ENCODE peak calls at places on chromosome 4, in four cellular contexts. One of them, this sample, is unnamed. For H3K36me3 and H3K4me1, the result is how much of the 10 kb centered on the place peaks cover.

GRCh38 chr4:114180481-114180880 is 201.0 kb upstream of the ARSJ start:
- DNase-seq in heart left ventricle: no peak
- DNase-seq in testis: peak
- DNase-seq in kidney: peak
- DNase-seq in this sample: peak

GRCh38 chr4:27716693-27717505 is 856.3 kb downstream of the STIM2 start:
- DNase-seq in heart left ventricle: no peak
- DNase-seq in testis: no peak
- DNase-seq in kidney: no peak
- DNase-seq in this sample: no peak

GRCh38 chr4:168648929-168649328 is 152.1 kb downstream of the PALLD start:
- DNase-seq in heart left ventricle: no peak
- DNase-seq in testis: no peak
- DNase-seq in kidney: no peak
- DNase-seq in this sample: no peak

GRCh38 chr4:23887989-23888388 is 1.9 kb downstream of the PPARGC1A start:
- DNase-seq in heart left ventricle: peak
- DNase-seq in testis: peak
- DNase-seq in kidney: no peak
- DNase-seq in this sample: peak

GRCh38 chr4:135508006-135508714 is 1306.6 kb upstream of the PABPC4L start:
- DNase-seq in heart left ventricle: no peak
- DNase-seq in testis: no peak
- DNase-seq in kidney: no peak
- DNase-seq in this sample: no peak

GRCh38 chr4:119302073-119302832 is 19.7 kb downstream of the FABP2 start:
- DNase-seq in heart left ventricle: no peak
- DNase-seq in testis: no peak
- DNase-seq in kidney: no peak
- DNase-seq in this sample: no peak

GRCh38 chr4:61294001-61294400 is 93.9 kb downstream of the ADGRL3 start:
- DNase-seq in heart left ventricle: no peak
- DNase-seq in testis: no peak
- DNase-seq in kidney: no peak
- DNase-seq in this sample: no peak

GRCh38 chr4:173943547-173943946 is 339.9 kb downstream of the FBXO8 start:
- DNase-seq in heart left ventricle: no peak
- DNase-seq in testis: no peak
- DNase-seq in kidney: no peak
- DNase-seq in this sample: peak

GRCh38 chr4:124279741-124280140 is 432.8 kb downstream of the ANKRD50 start:
- DNase-seq in heart left ventricle: no peak
- DNase-seq in testis: no peak
- DNase-seq in kidney: no peak
- DNase-seq in this sample: no peak

GRCh38 chr4:72558655-72559054 is 10.4 kb downstream of the ADAMTS3 start:
- DNase-seq in heart left ventricle: no peak
- DNase-seq in testis: no peak
- DNase-seq in kidney: no peak
- DNase-seq in this sample: no peak

GRCh38 chr4:173091362-173091761 is 77.2 kb upstream of the GALNT7 start:
- DNase-seq in heart left ventricle: no peak
- DNase-seq in testis: peak
- DNase-seq in kidney: no peak
- DNase-seq in this sample: peak

GRCh38 chr4:26048962-26049361 is 134.9 kb downstream of the SMIM20 start:
- DNase-seq in heart left ventricle: no peak
- DNase-seq in testis: no peak
- DNase-seq in kidney: no peak
- DNase-seq in this sample: no peak

GRCh38 chr4:112813790-112814189 is 176.8 kb downstream of the LARP7 start:
- DNase-seq in heart left ventricle: no peak
- DNase-seq in testis: no peak
- DNase-seq in kidney: no peak
- DNase-seq in this sample: no peak

GRCh38 chr4:15912236-15912635 is 26.3 kb downstream of the FGFBP1 start:
- DNase-seq in heart left ventricle: no peak
- DNase-seq in testis: no peak
- DNase-seq in kidney: no peak
- DNase-seq in this sample: no peak

GRCh38 chr4:4456351-4456750 is 69.4 kb downstream of the NSG1 start:
- DNase-seq in heart left ventricle: no peak
- DNase-seq in testis: no peak
- DNase-seq in kidney: no peak
- DNase-seq in this sample: peak

GRCh38 chr4:75370582-75370981 is 143.6 kb downstream of the RCHY1 start:
- DNase-seq in heart left ventricle: no peak
- DNase-seq in testis: no peak
- DNase-seq in kidney: no peak
- DNase-seq in this sample: no peak

GRCh38 chr4:15149842-15150592 is 147.7 kb downstream of the CPEB2 start:
- DNase-seq in heart left ventricle: peak
- DNase-seq in testis: peak
- DNase-seq in kidney: peak
- DNase-seq in this sample: peak

GRCh38 chr4:41141910-41142309 is 72.4 kb downstream of the APBB2 start:
- DNase-seq in heart left ventricle: no peak
- DNase-seq in testis: no peak
- DNase-seq in kidney: no peak
- DNase-seq in this sample: no peak

GRCh38 chr4:158873795-158874359 is 105.1 kb downstream of the FNIP2 start:
- DNase-seq in heart left ventricle: no peak
- DNase-seq in testis: no peak
- DNase-seq in kidney: no peak
- DNase-seq in this sample: no peak

GRCh38 chr4:74501579-74501978 is 56.6 kb downstream of the AREG start:
- DNase-seq in heart left ventricle: no peak
- DNase-seq in testis: no peak
- DNase-seq in kidney: no peak
- DNase-seq in this sample: no peak

GRCh38 chr4:44446801-44447562 is 1.6 kb downstream of the KCTD8 start:
- DNase-seq in heart left ventricle: no peak
- DNase-seq in testis: no peak
- DNase-seq in kidney: peak
- DNase-seq in this sample: no peak

GRCh38 chr4:24364852-24365251 is 219.5 kb downstream of the DHX15 start:
- DNase-seq in heart left ventricle: no peak
- DNase-seq in testis: no peak
- DNase-seq in kidney: no peak
- DNase-seq in this sample: no peak

GRCh38 chr4:100707786-100708185 is 190.0 kb upstream of the EMCN start:
- DNase-seq in heart left ventricle: no peak
- DNase-seq in testis: no peak
- DNase-seq in kidney: no peak
- DNase-seq in this sample: no peak

GRCh38 chr4:125359960-125360628 is 45.3 kb downstream of the FAT4 start:
- DNase-seq in heart left ventricle: no peak
- DNase-seq in testis: no peak
- DNase-seq in kidney: no peak
- DNase-seq in this sample: no peak

GRCh38 chr4:159685406-159686092 is 582.7 kb downstream of the RAPGEF2 start:
- DNase-seq in heart left ventricle: no peak
- DNase-seq in testis: no peak
- DNase-seq in kidney: no peak
- DNase-seq in this sample: no peak

GRCh38 chr4:81769244-81769643 is 297.5 kb upstream of the RASGEF1B start:
- DNase-seq in heart left ventricle: no peak
- DNase-seq in testis: no peak
- DNase-seq in kidney: no peak
- DNase-seq in this sample: no peak

GRCh38 chr4:36207808-36208207 is 36.5 kb downstream of the ARAP2 start:
- DNase-seq in heart left ventricle: no peak
- DNase-seq in testis: no peak
- DNase-seq in kidney: no peak
- DNase-seq in this sample: no peak

GRCh38 chr4:172996571-172997216 is 171.9 kb upstream of the GALNT7 start:
- DNase-seq in heart left ventricle: no peak
- DNase-seq in testis: no peak
- DNase-seq in kidney: no peak
- DNase-seq in this sample: no peak

GRCh38 chr4:1231637-1232360 is 17.1 kb downstream of the CTBP1 start:
- DNase-seq in heart left ventricle: peak
- DNase-seq in testis: no peak
- DNase-seq in kidney: peak
- DNase-seq in this sample: no peak

GRCh38 chr4:1229117-1229849 is 19.6 kb downstream of the CTBP1 start:
- DNase-seq in heart left ventricle: no peak
- DNase-seq in testis: no peak
- DNase-seq in kidney: no peak
- DNase-seq in this sample: no peak

GRCh38 chr4:1232661-1233621 is 16.0 kb downstream of the CTBP1 start:
- DNase-seq in heart left ventricle: peak
- DNase-seq in testis: peak
- DNase-seq in kidney: peak
- DNase-seq in this sample: no peak

GRCh38 chr4:1230316-1230715 is 18.6 kb downstream of the CTBP1 start:
- DNase-seq in heart left ventricle: peak
- DNase-seq in testis: no peak
- DNase-seq in kidney: no peak
- DNase-seq in this sample: no peak

DNA sequence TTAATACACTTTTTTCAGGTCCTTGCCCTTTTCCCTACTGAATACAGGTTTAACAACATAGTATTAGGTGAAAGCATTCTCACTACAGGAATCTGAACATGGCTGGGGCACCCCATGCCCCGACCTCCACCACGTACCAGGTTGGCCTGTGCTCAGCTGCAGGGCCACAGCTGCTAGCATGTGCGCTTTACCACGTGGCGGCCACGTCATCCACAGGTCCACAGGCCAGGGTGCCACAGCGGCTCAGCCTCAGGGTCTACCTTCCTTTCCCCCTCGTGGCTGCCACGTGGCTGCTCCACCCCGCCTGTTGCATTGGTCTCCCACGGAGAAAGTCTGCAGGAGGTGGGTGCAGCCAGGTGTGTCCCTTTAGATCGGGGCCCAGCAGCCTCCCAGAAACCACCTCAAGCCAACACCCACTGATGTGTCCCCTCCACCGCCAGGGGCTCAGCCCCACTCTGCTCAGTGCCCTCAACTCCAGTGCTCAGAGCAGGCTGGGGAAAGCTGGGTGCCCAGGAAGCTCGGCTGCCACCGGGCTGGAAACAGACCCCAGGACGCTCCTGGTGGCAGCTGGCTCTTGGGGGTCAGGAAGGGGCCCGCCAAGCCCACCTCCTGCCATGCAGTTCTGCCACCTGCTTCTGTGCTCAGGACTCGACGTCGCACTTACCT is 17.8 kb downstream of the CTBP1 start:
- DNase-seq in heart left ventricle: peak
- DNase-seq in testis: no peak
- DNase-seq in kidney: no peak
- DNase-seq in this sample: no peak
- H3K36me3 ChIP-seq in heart left ventricle: half or more
- H3K36me3 ChIP-seq in testis: under half
- H3K36me3 ChIP-seq in kidney: under half
- H3K36me3 ChIP-seq in this sample: half or more

GRCh38 chr4:176186067-176186466 is 9.3 kb downstream of the SPATA4 start:
- DNase-seq in heart left ventricle: no peak
- DNase-seq in testis: no peak
- DNase-seq in kidney: no peak
- DNase-seq in this sample: no peak

GRCh38 chr4:176188654-176189053 is 6.7 kb downstream of the SPATA4 start:
- DNase-seq in heart left ventricle: no peak
- DNase-seq in testis: no peak
- DNase-seq in kidney: no peak
- DNase-seq in this sample: no peak

GRCh38 chr4:176185068-176185467 is 10.3 kb downstream of the SPATA4 start:
- DNase-seq in heart left ventricle: no peak
- DNase-seq in testis: no peak
- DNase-seq in kidney: no peak
- DNase-seq in this sample: no peak

GRCh38 chr4:176187610-176188009 is 7.8 kb downstream of the SPATA4 start:
- DNase-seq in heart left ventricle: no peak
- DNase-seq in testis: no peak
- DNase-seq in kidney: no peak
- DNase-seq in this sample: no peak

DNA sequence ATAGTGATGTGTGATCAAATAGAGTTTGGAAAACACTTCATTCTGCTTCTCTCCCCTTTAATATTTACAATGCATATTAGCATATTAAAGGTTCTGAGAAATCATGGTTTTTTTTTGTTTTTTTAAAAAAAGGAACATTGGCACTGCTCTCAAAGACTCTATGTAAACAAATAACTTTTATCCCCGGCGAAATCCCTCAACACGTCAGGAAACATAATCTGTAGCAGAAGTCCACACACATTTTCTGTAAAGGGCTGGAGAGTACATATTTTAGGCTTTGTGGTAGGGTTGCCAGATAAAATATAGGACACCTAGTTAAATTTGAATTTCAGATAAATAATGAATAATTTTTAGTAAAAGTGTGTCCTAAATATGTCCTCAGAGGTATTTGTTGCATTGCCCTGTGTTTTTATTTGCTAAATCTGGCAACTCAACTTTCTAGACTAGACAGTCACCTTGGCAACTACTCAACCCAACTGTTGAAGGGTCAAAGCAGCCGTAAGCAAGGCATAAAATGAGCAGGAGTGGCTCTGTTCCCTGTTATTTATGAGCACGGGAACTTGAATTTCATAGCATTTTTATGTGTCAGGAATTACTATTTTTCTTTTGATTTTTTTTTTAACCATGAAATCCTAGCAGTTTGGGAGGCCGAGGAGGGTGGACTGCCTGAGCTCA is 8.5 kb downstream of the SPATA4 start:
- DNase-seq in heart left ventricle: no peak
- DNase-seq in testis: no peak
- DNase-seq in kidney: no peak
- DNase-seq in this sample: no peak
- H3K4me3 ChIP-seq in heart left ventricle: no peak
- H3K4me3 ChIP-seq in testis: no peak
- H3K4me3 ChIP-seq in kidney: no peak
- H3K4me3 ChIP-seq in this sample: no peak

DNA sequence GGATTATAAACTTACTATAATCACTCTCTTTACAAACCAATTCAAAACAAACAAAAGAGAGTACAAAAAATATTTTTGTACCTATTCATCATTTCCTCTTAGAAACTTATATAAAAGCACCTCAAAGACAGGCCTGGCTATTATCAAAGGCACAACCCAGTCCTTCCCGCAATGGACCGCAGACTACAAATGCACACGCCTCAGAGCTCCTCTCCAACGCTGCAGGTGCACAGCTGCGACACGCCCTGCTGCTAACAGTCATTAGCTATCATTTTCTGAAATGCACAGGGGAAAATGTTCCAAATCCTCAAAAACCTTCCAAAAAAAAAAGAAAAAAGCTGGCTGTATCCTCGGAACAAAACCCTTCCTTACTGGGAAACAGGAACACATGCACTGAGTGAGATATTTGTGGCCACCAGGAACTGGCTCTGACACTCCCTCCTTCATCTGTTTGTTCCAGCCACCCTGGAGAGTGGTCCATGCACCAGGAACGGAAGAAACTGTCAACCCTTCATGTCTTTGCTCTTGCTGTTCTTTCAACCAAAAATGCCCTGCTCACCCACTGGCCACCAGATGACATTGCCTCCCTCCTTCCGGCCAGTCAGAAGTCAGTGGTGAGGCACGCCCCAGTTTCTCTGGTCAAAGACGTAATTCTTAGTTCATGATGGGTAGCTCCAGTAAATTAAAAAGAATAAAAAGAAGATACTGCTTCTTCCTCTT is 16.7 kb downstream of the IRF2 start:
- DNase-seq in heart left ventricle: no peak
- DNase-seq in testis: no peak
- DNase-seq in kidney: no peak
- DNase-seq in this sample: no peak
- H3K4me1 ChIP-seq in heart left ventricle: half or more
- H3K4me1 ChIP-seq in testis: under half
- H3K4me1 ChIP-seq in kidney: under half
- H3K4me1 ChIP-seq in this sample: under half

GRCh38 chr4:2415881-2416563 is 2.4 kb downstream of the ZFYVE28 start:
- DNase-seq in heart left ventricle: no peak
- DNase-seq in testis: no peak
- DNase-seq in kidney: no peak
- DNase-seq in this sample: no peak
- H3K36me3 ChIP-seq in heart left ventricle: under half
- H3K36me3 ChIP-seq in testis: under half
- H3K36me3 ChIP-seq in kidney: under half
- H3K36me3 ChIP-seq in this sample: under half

This sample was measured in BE2C.